ENCODE peak calls at places on chromosomes 2 and 18, in nine cellular contexts. One of them, this sample, is unnamed.

GRCh38 chr2:117771969-117772630 is 42.4 kb upstream of the DDX18 start:
- DNase-seq in GM12865: peak; percentile 11
- DNase-seq in coronary artery: no peak
- DNase-seq in sigmoid colon: no peak
- DNase-seq in MCF 10A: peak; percentile 49
- DNase-seq in OCI-LY7: peak; percentile 29
- DNase-seq in ascending aorta: no peak
- DNase-seq in AG09309: peak; percentile 5
- DNase-seq in stomach: no peak
- DNase-seq in this sample: no peak

GRCh38 chr2:99811544-99811943 is 321.7 kb upstream of the REV1 start:
- DNase-seq in GM12865: no peak
- DNase-seq in stomach: no peak
- DNase-seq in OCI-LY7: no peak
- DNase-seq in AG09309: peak; percentile 55
- DNase-seq in sigmoid colon: no peak
- DNase-seq in coronary artery: peak; percentile 21
- DNase-seq in ascending aorta: no peak
- DNase-seq in MCF 10A: peak; percentile 57
- DNase-seq in this sample: no peak

GRCh38 chr2:64645014-64645418 is 8.7 kb downstream of the SERTAD2 start:
- DNase-seq in coronary artery: no peak
- DNase-seq in stomach: peak; percentile 52
- DNase-seq in GM12865: peak; percentile 63
- DNase-seq in ascending aorta: no peak
- DNase-seq in MCF 10A: peak; percentile 80
- DNase-seq in OCI-LY7: peak; percentile 72
- DNase-seq in sigmoid colon: peak; percentile 80
- DNase-seq in AG09309: peak; percentile 34
- DNase-seq in this sample: peak; percentile 61

GRCh38 chr2:72048881-72049477 is 98.7 kb downstream of the CYP26B1 start:
- DNase-seq in OCI-LY7: no peak
- DNase-seq in coronary artery: no peak
- DNase-seq in stomach: no peak
- DNase-seq in GM12865: no peak
- DNase-seq in sigmoid colon: no peak
- DNase-seq in AG09309: no peak
- DNase-seq in MCF 10A: no peak
- DNase-seq in ascending aorta: no peak
- DNase-seq in this sample: no peak

GRCh38 chr2:203500297-203500696 is 34.8 kb downstream of the RAPH1 start:
- DNase-seq in GM12865: no peak
- DNase-seq in sigmoid colon: no peak
- DNase-seq in OCI-LY7: no peak
- DNase-seq in ascending aorta: no peak
- DNase-seq in MCF 10A: no peak
- DNase-seq in AG09309: no peak
- DNase-seq in coronary artery: no peak
- DNase-seq in stomach: no peak
- DNase-seq in this sample: no peak

GRCh38 chr2:55111570-55112228 is 61.4 kb upstream of the RTN4 start:
- DNase-seq in GM12865: no peak
- DNase-seq in ascending aorta: peak; percentile 66
- DNase-seq in sigmoid colon: peak; percentile 92
- DNase-seq in OCI-LY7: no peak
- DNase-seq in coronary artery: peak; percentile 86
- DNase-seq in stomach: peak; percentile 48
- DNase-seq in MCF 10A: peak; percentile 90
- DNase-seq in AG09309: peak; percentile 91
- DNase-seq in this sample: no peak

GRCh38 chr2:104406273-104406726 is 447.6 kb upstream of the POU3F3 start:
- DNase-seq in OCI-LY7: no peak
- DNase-seq in coronary artery: no peak
- DNase-seq in sigmoid colon: peak; percentile 67
- DNase-seq in GM12865: no peak
- DNase-seq in AG09309: no peak
- DNase-seq in ascending aorta: no peak
- DNase-seq in MCF 10A: peak; percentile 26
- DNase-seq in stomach: no peak
- DNase-seq in this sample: no peak

GRCh38 chr18:58290059-58290747 is 246.2 kb downstream of the NEDD4L start:
- DNase-seq in sigmoid colon: no peak
- DNase-seq in AG09309: no peak
- DNase-seq in OCI-LY7: no peak
- DNase-seq in MCF 10A: no peak
- DNase-seq in coronary artery: no peak
- DNase-seq in GM12865: no peak
- DNase-seq in stomach: no peak
- DNase-seq in ascending aorta: no peak
- DNase-seq in this sample: no peak

GRCh38 chr2:175234153-175234552 is 52.6 kb upstream of the ATP5MC3 start:
- DNase-seq in MCF 10A: no peak
- DNase-seq in stomach: no peak
- DNase-seq in AG09309: no peak
- DNase-seq in OCI-LY7: no peak
- DNase-seq in ascending aorta: no peak
- DNase-seq in GM12865: no peak
- DNase-seq in coronary artery: no peak
- DNase-seq in sigmoid colon: no peak
- DNase-seq in this sample: no peak

GRCh38 chr2:240584486-240585031 is 2.0 kb upstream of the CAPN10 start:
- DNase-seq in MCF 10A: peak; percentile 81
- DNase-seq in AG09309: no peak
- DNase-seq in GM12865: peak; percentile 98
- DNase-seq in coronary artery: no peak
- DNase-seq in ascending aorta: no peak
- DNase-seq in stomach: no peak
- DNase-seq in OCI-LY7: peak; percentile 97
- DNase-seq in sigmoid colon: no peak
- DNase-seq in this sample: no peak

GRCh38 chr2:15284601-15285000 is 276.5 kb downstream of the NBAS start:
- DNase-seq in GM12865: no peak
- DNase-seq in OCI-LY7: no peak
- DNase-seq in MCF 10A: no peak
- DNase-seq in AG09309: no peak
- DNase-seq in ascending aorta: no peak
- DNase-seq in stomach: no peak
- DNase-seq in coronary artery: no peak
- DNase-seq in sigmoid colon: no peak
- DNase-seq in this sample: no peak

GRCh38 chr18:78237864-78238263 is 741.8 kb upstream of the SALL3 start:
- DNase-seq in AG09309: no peak
- DNase-seq in stomach: no peak
- DNase-seq in ascending aorta: no peak
- DNase-seq in OCI-LY7: no peak
- DNase-seq in GM12865: no peak
- DNase-seq in coronary artery: no peak
- DNase-seq in MCF 10A: no peak
- DNase-seq in sigmoid colon: no peak
- DNase-seq in this sample: no peak

GRCh38 chr18:22983175-22983574 is 50.0 kb downstream of the RBBP8 start:
- DNase-seq in MCF 10A: peak; percentile 48
- DNase-seq in OCI-LY7: peak; percentile 40
- DNase-seq in sigmoid colon: no peak
- DNase-seq in coronary artery: no peak
- DNase-seq in AG09309: peak; percentile 21
- DNase-seq in GM12865: peak; percentile 24
- DNase-seq in stomach: no peak
- DNase-seq in ascending aorta: no peak
- DNase-seq in this sample: no peak
- TF ChIP-seq CTCF in MCF 10A: peak; percentile 40
- TF ChIP-seq CTCF in OCI-LY7: peak; percentile 81
- TF ChIP-seq CTCF in sigmoid colon: peak; percentile 17
- TF ChIP-seq CTCF in coronary artery: peak; percentile 17
- TF ChIP-seq CTCF in AG09309: peak; percentile 42
- TF ChIP-seq CTCF in GM12865: peak; percentile 39
- TF ChIP-seq CTCF in stomach: peak; percentile 21
- TF ChIP-seq CTCF in ascending aorta: peak; percentile 58
- TF ChIP-seq CTCF in this sample: peak; percentile 48

GRCh38 chr2:198296665-198297308 is 492.4 kb downstream of the PLCL1 start:
- DNase-seq in MCF 10A: peak; percentile 71
- DNase-seq in OCI-LY7: peak; percentile 74
- DNase-seq in coronary artery: no peak
- DNase-seq in GM12865: peak; percentile 67
- DNase-seq in stomach: peak; percentile 34
- DNase-seq in sigmoid colon: no peak
- DNase-seq in ascending aorta: no peak
- DNase-seq in AG09309: no peak
- DNase-seq in this sample: peak; percentile 72

GRCh38 chr2:198293281-198293680 is 488.9 kb downstream of the PLCL1 start:
- DNase-seq in sigmoid colon: no peak
- DNase-seq in coronary artery: no peak
- DNase-seq in ascending aorta: no peak
- DNase-seq in MCF 10A: no peak
- DNase-seq in GM12865: no peak
- DNase-seq in stomach: no peak
- DNase-seq in AG09309: no peak
- DNase-seq in OCI-LY7: no peak
- DNase-seq in this sample: no peak

GRCh38 chr2:198297350-198297749 is 493.0 kb downstream of the PLCL1 start:
- DNase-seq in sigmoid colon: no peak
- DNase-seq in MCF 10A: no peak
- DNase-seq in GM12865: no peak
- DNase-seq in coronary artery: no peak
- DNase-seq in AG09309: no peak
- DNase-seq in stomach: no peak
- DNase-seq in OCI-LY7: no peak
- DNase-seq in ascending aorta: no peak
- DNase-seq in this sample: no peak
- TF ChIP-seq CTCF in sigmoid colon: no peak
- TF ChIP-seq CTCF in MCF 10A: no peak
- TF ChIP-seq CTCF in GM12865: no peak
- TF ChIP-seq CTCF in coronary artery: no peak
- TF ChIP-seq CTCF in AG09309: no peak
- TF ChIP-seq CTCF in stomach: no peak
- TF ChIP-seq CTCF in OCI-LY7: no peak
- TF ChIP-seq CTCF in ascending aorta: no peak
- TF ChIP-seq CTCF in this sample: no peak

GRCh38 chr2:135531231-135532197 is at the start of gene R3HDM1:
- DNase-seq in OCI-LY7: peak; percentile 100
- DNase-seq in stomach: peak; percentile 98
- DNase-seq in GM12865: peak; percentile 100
- DNase-seq in sigmoid colon: peak; percentile 100
- DNase-seq in ascending aorta: peak; percentile 97
- DNase-seq in AG09309: peak; percentile 100
- DNase-seq in MCF 10A: peak; percentile 100
- DNase-seq in coronary artery: peak; percentile 98
- DNase-seq in this sample: peak; percentile 91
- TF ChIP-seq CTCF in OCI-LY7: peak; percentile 53
- TF ChIP-seq CTCF in stomach: no peak
- TF ChIP-seq CTCF in GM12865: no peak
- TF ChIP-seq CTCF in sigmoid colon: no peak
- TF ChIP-seq CTCF in ascending aorta: no peak
- TF ChIP-seq CTCF in AG09309: no peak
- TF ChIP-seq CTCF in MCF 10A: peak; percentile 16
- TF ChIP-seq CTCF in coronary artery: no peak
- TF ChIP-seq CTCF in this sample: no peak

GRCh38 chr18:48913723-48914122 is 37.0 kb downstream of the SMAD7 start:
- DNase-seq in AG09309: no peak
- DNase-seq in stomach: no peak
- DNase-seq in GM12865: no peak
- DNase-seq in ascending aorta: no peak
- DNase-seq in MCF 10A: peak; percentile 8
- DNase-seq in OCI-LY7: no peak
- DNase-seq in coronary artery: peak; percentile 29
- DNase-seq in sigmoid colon: peak; percentile 32
- DNase-seq in this sample: no peak

GRCh38 chr18:48915621-48916425 is 34.9 kb downstream of the SMAD7 start:
- DNase-seq in ascending aorta: no peak
- DNase-seq in stomach: no peak
- DNase-seq in GM12865: no peak
- DNase-seq in coronary artery: peak; percentile 55
- DNase-seq in AG09309: no peak
- DNase-seq in MCF 10A: no peak
- DNase-seq in sigmoid colon: peak; percentile 38
- DNase-seq in OCI-LY7: no peak
- DNase-seq in this sample: no peak

GRCh38 chr18:48914581-48915251 is 36.0 kb downstream of the SMAD7 start:
- DNase-seq in coronary artery: peak; percentile 67
- DNase-seq in sigmoid colon: peak; percentile 45
- DNase-seq in GM12865: no peak
- DNase-seq in ascending aorta: no peak
- DNase-seq in AG09309: no peak
- DNase-seq in MCF 10A: no peak
- DNase-seq in OCI-LY7: no peak
- DNase-seq in stomach: no peak
- DNase-seq in this sample: no peak

GRCh38 chr18:48910972-48911545 is 39.7 kb downstream of the SMAD7 start:
- DNase-seq in MCF 10A: no peak
- DNase-seq in OCI-LY7: no peak
- DNase-seq in AG09309: no peak
- DNase-seq in stomach: no peak
- DNase-seq in coronary artery: peak; percentile 62
- DNase-seq in sigmoid colon: peak; percentile 28
- DNase-seq in ascending aorta: no peak
- DNase-seq in GM12865: no peak
- DNase-seq in this sample: no peak

GRCh38 chr18:48913201-48913600 is 37.6 kb downstream of the SMAD7 start:
- DNase-seq in stomach: peak; percentile 51
- DNase-seq in MCF 10A: peak; percentile 56
- DNase-seq in AG09309: no peak
- DNase-seq in GM12865: peak; percentile 60
- DNase-seq in sigmoid colon: peak; percentile 45
- DNase-seq in OCI-LY7: peak; percentile 48
- DNase-seq in ascending aorta: no peak
- DNase-seq in coronary artery: peak; percentile 54
- DNase-seq in this sample: no peak
- TF ChIP-seq CTCF in stomach: no peak
- TF ChIP-seq CTCF in MCF 10A: no peak
- TF ChIP-seq CTCF in AG09309: peak; percentile 8
- TF ChIP-seq CTCF in GM12865: peak; percentile 41
- TF ChIP-seq CTCF in sigmoid colon: no peak
- TF ChIP-seq CTCF in OCI-LY7: peak; percentile 57
- TF ChIP-seq CTCF in ascending aorta: no peak
- TF ChIP-seq CTCF in coronary artery: no peak
- TF ChIP-seq CTCF in this sample: no peak